ENCODE peak calls at places on chromosomes 13 and 19, in six cellular contexts. One of them, this sample, is unnamed.

GRCh38 chr19:50558039-50558438 is 10.2 kb downstream of the LRRC4B start:
- DNase-seq in transverse colon: no peak
- DNase-seq in endothelial cell of umbilical vein: no peak
- DNase-seq in prostate gland: no peak
- DNase-seq in GM12878: no peak
- DNase-seq in K562: no peak
- DNase-seq in this sample: no peak

GRCh38 chr13:110525328-110526319 is 35.9 kb downstream of the RAB20 start:
- DNase-seq in transverse colon: peak
- DNase-seq in endothelial cell of umbilical vein: no peak
- DNase-seq in prostate gland: no peak
- DNase-seq in GM12878: peak
- DNase-seq in K562: no peak
- DNase-seq in this sample: no peak

GRCh38 chr13:85383291-85383690 is 415.9 kb downstream of the SLITRK6 start:
- DNase-seq in transverse colon: no peak
- DNase-seq in endothelial cell of umbilical vein: no peak
- DNase-seq in prostate gland: no peak
- DNase-seq in GM12878: no peak
- DNase-seq in K562: no peak
- DNase-seq in this sample: no peak

GRCh38 chr13:23806874-23807522 is 82.2 kb downstream of the MIPEP start:
- DNase-seq in transverse colon: no peak
- DNase-seq in endothelial cell of umbilical vein: no peak
- DNase-seq in prostate gland: no peak
- DNase-seq in GM12878: no peak
- DNase-seq in K562: no peak
- DNase-seq in this sample: no peak

GRCh38 chr19:55640043-55640576 is 692 bp upstream of the ZNF580 start:
- DNase-seq in transverse colon: peak
- DNase-seq in endothelial cell of umbilical vein: peak
- DNase-seq in prostate gland: peak
- DNase-seq in GM12878: no peak
- DNase-seq in K562: peak
- DNase-seq in this sample: peak

GRCh38 chr19:49596407-49596806 is 5.4 kb downstream of the PRR12 start:
- DNase-seq in transverse colon: no peak
- DNase-seq in endothelial cell of umbilical vein: no peak
- DNase-seq in prostate gland: no peak
- DNase-seq in GM12878: no peak
- DNase-seq in K562: no peak
- DNase-seq in this sample: no peak

GRCh38 chr19:38891791-38892190 is 7.6 kb downstream of the SIRT2 start:
- DNase-seq in transverse colon: no peak
- DNase-seq in endothelial cell of umbilical vein: no peak
- DNase-seq in prostate gland: no peak
- DNase-seq in GM12878: no peak
- DNase-seq in K562: no peak
- DNase-seq in this sample: no peak

GRCh38 chr13:30158774-30159445 is 148.4 kb downstream of the KATNAL1 start:
- DNase-seq in transverse colon: no peak
- DNase-seq in endothelial cell of umbilical vein: no peak
- DNase-seq in prostate gland: no peak
- DNase-seq in GM12878: no peak
- DNase-seq in K562: no peak
- DNase-seq in this sample: no peak

GRCh38 chr13:32669030-32669646 is 82.9 kb downstream of the PDS5B start:
- DNase-seq in transverse colon: no peak
- DNase-seq in endothelial cell of umbilical vein: peak
- DNase-seq in prostate gland: no peak
- DNase-seq in GM12878: no peak
- DNase-seq in K562: peak
- DNase-seq in this sample: no peak

GRCh38 chr13:39893808-39894207 is 238.3 kb downstream of the COG6 start:
- DNase-seq in transverse colon: no peak
- DNase-seq in endothelial cell of umbilical vein: no peak
- DNase-seq in prostate gland: no peak
- DNase-seq in GM12878: no peak
- DNase-seq in K562: no peak
- DNase-seq in this sample: no peak

GRCh38 chr13:33800646-33801186 is 17.2 kb upstream of the RFC3 start:
- DNase-seq in transverse colon: no peak
- DNase-seq in endothelial cell of umbilical vein: no peak
- DNase-seq in prostate gland: no peak
- DNase-seq in GM12878: no peak
- DNase-seq in K562: no peak
- DNase-seq in this sample: no peak
- TF ChIP-seq POLR2AphosphoS5 in transverse colon: no peak
- TF ChIP-seq POLR2AphosphoS5 in endothelial cell of umbilical vein: no peak
- TF ChIP-seq POLR2AphosphoS5 in prostate gland: no peak
- TF ChIP-seq POLR2AphosphoS5 in GM12878: no peak
- TF ChIP-seq POLR2AphosphoS5 in K562: no peak
- TF ChIP-seq POLR2AphosphoS5 in this sample: no peak

GRCh38 chr19:33194884-33195710 is 967 bp downstream of the LRP3 start:
- DNase-seq in transverse colon: peak
- DNase-seq in endothelial cell of umbilical vein: no peak
- DNase-seq in prostate gland: no peak
- DNase-seq in GM12878: no peak
- DNase-seq in K562: no peak
- DNase-seq in this sample: no peak

GRCh38 chr19:33193269-33193863 is 764 bp upstream of the LRP3 start:
- DNase-seq in transverse colon: no peak
- DNase-seq in endothelial cell of umbilical vein: no peak
- DNase-seq in prostate gland: no peak
- DNase-seq in GM12878: no peak
- DNase-seq in K562: no peak
- DNase-seq in this sample: no peak

GRCh38 chr19:33194527-33194883 is 375 bp downstream of the LRP3 start:
- DNase-seq in transverse colon: no peak
- DNase-seq in endothelial cell of umbilical vein: no peak
- DNase-seq in prostate gland: no peak
- DNase-seq in GM12878: no peak
- DNase-seq in K562: no peak
- DNase-seq in this sample: no peak

GRCh38 chr19:33192010-33192409 is 2.1 kb upstream of the LRP3 start:
- DNase-seq in transverse colon: no peak
- DNase-seq in endothelial cell of umbilical vein: no peak
- DNase-seq in prostate gland: no peak
- DNase-seq in GM12878: no peak
- DNase-seq in K562: no peak
- DNase-seq in this sample: peak

DNA sequence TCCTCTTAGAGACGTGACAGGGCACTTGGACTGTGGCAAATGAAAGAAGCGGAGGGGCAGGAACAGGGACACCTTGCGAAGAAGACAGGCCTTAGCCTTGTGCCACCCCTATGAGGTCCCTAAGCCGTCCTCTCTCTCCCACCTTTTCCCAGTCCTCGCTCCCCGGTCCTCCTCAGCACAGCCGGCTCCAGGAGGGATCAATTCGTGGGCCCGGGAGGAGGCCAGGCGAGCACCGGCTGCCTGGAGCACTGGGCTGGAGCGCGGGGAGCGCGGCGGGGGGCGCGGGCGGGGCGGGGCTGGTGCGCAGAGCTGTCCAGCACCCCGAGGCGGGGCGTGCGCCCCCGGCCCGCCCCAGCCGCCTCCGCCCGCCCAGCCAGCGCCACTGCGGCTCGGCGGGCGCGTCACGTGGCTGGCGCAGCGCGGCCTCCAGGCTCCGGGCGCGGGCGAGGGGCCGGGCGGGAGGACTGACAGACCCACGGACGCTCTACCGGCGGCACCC is at the start of gene LRP3:
- DNase-seq in transverse colon: peak
- DNase-seq in endothelial cell of umbilical vein: peak
- DNase-seq in prostate gland: peak
- DNase-seq in GM12878: no peak
- DNase-seq in K562: no peak
- DNase-seq in this sample: peak
- TF ChIP-seq POLR2AphosphoS5 in transverse colon: no peak
- TF ChIP-seq POLR2AphosphoS5 in endothelial cell of umbilical vein: no peak
- TF ChIP-seq POLR2AphosphoS5 in prostate gland: no peak
- TF ChIP-seq POLR2AphosphoS5 in GM12878: no peak
- TF ChIP-seq POLR2AphosphoS5 in K562: no peak
- TF ChIP-seq POLR2AphosphoS5 in this sample: no peak

DNA sequence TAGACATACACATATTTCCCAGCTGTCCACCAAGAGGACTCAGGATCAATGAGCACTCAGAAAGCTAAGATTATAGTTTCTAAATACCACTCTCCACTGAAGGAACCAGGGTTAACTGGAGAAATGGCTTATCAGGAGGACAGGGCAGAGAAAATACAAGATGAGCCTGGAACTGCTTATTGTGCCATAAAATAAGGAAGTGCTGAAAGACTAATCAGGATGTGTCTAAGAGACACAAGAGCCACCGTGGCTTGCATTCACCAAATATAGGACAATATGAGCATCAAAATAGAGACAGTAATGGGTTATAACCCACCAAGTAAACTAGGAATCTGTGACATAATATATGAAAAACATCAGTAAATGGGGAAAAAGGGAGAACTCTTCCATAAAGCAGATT is 32.8 kb downstream of the KLF12 start:
- DNase-seq in transverse colon: no peak
- DNase-seq in endothelial cell of umbilical vein: no peak
- DNase-seq in prostate gland: no peak
- DNase-seq in GM12878: no peak
- DNase-seq in K562: no peak
- DNase-seq in this sample: no peak
- TF ChIP-seq POLR2AphosphoS5 in transverse colon: no peak
- TF ChIP-seq POLR2AphosphoS5 in endothelial cell of umbilical vein: no peak
- TF ChIP-seq POLR2AphosphoS5 in prostate gland: no peak
- TF ChIP-seq POLR2AphosphoS5 in GM12878: no peak
- TF ChIP-seq POLR2AphosphoS5 in K562: no peak
- TF ChIP-seq POLR2AphosphoS5 in this sample: no peak

DNA sequence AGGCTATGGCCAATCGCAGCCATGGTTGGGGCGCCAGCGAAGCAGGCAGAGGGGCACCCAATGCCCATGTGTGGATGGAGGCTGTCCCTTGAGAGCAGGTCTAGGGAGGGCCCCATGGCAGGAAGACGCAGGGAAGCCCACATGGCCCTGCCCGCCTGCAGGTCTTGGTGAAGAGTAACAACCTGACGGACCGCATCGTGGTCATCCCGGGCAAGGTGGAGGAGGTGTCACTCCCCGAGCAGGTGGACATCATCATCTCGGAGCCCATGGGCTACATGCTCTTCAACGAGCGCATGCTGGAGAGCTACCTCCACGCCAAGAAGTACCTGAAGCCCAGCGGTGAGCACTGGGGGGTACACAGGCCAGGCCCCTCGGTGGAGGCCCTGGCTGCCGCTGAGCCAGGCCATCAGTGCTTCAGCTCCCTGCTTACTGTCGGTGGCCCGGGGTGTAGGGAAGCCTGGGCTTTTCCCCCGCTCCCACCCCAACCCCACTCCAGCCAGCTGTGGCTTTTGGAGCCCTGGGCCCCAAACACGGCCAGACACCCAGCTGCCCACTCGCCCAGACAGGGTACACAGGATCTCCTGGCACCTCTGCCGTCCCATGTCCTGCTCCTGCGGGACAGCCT is 14.6 kb downstream of the YIPF2 start:
- DNase-seq in transverse colon: no peak
- DNase-seq in endothelial cell of umbilical vein: no peak
- DNase-seq in prostate gland: no peak
- DNase-seq in GM12878: no peak
- DNase-seq in K562: no peak
- DNase-seq in this sample: no peak
- TF ChIP-seq POLR2AphosphoS5 in transverse colon: no peak
- TF ChIP-seq POLR2AphosphoS5 in endothelial cell of umbilical vein: no peak
- TF ChIP-seq POLR2AphosphoS5 in prostate gland: no peak
- TF ChIP-seq POLR2AphosphoS5 in GM12878: no peak
- TF ChIP-seq POLR2AphosphoS5 in K562: no peak
- TF ChIP-seq POLR2AphosphoS5 in this sample: no peak

GRCh38 chr19:46626441-46626840 is 1.6 kb upstream of the PTGIR start:
- DNase-seq in transverse colon: no peak
- DNase-seq in endothelial cell of umbilical vein: no peak
- DNase-seq in prostate gland: no peak
- DNase-seq in GM12878: no peak
- DNase-seq in K562: no peak
- DNase-seq in this sample: no peak
- TF ChIP-seq POLR2AphosphoS5 in transverse colon: no peak
- TF ChIP-seq POLR2AphosphoS5 in endothelial cell of umbilical vein: no peak
- TF ChIP-seq POLR2AphosphoS5 in prostate gland: no peak
- TF ChIP-seq POLR2AphosphoS5 in GM12878: no peak
- TF ChIP-seq POLR2AphosphoS5 in K562: no peak
- TF ChIP-seq POLR2AphosphoS5 in this sample: no peak

GRCh38 chr19:4815426-4816387 is 15.8 kb downstream of the TICAM1 start:
- DNase-seq in transverse colon: peak
- DNase-seq in endothelial cell of umbilical vein: peak
- DNase-seq in prostate gland: peak
- DNase-seq in GM12878: peak
- DNase-seq in K562: peak
- DNase-seq in this sample: peak
- TF ChIP-seq POLR2AphosphoS5 in transverse colon: peak
- TF ChIP-seq POLR2AphosphoS5 in endothelial cell of umbilical vein: peak
- TF ChIP-seq POLR2AphosphoS5 in prostate gland: peak
- TF ChIP-seq POLR2AphosphoS5 in GM12878: peak
- TF ChIP-seq POLR2AphosphoS5 in K562: peak
- TF ChIP-seq POLR2AphosphoS5 in this sample: peak

GRCh38 chr19:35712910-35713845 is 4.6 kb upstream of the KMT2B start:
- DNase-seq in transverse colon: peak
- DNase-seq in endothelial cell of umbilical vein: no peak
- DNase-seq in prostate gland: no peak
- DNase-seq in GM12878: peak
- DNase-seq in K562: peak
- DNase-seq in this sample: no peak
- TF ChIP-seq POLR2AphosphoS5 in transverse colon: no peak
- TF ChIP-seq POLR2AphosphoS5 in endothelial cell of umbilical vein: no peak
- TF ChIP-seq POLR2AphosphoS5 in prostate gland: no peak
- TF ChIP-seq POLR2AphosphoS5 in GM12878: peak
- TF ChIP-seq POLR2AphosphoS5 in K562: no peak
- TF ChIP-seq POLR2AphosphoS5 in this sample: no peak

GRCh38 chr19:3061214-3062161 is 807 bp downstream of the TLE5 start:
- DNase-seq in transverse colon: peak
- DNase-seq in endothelial cell of umbilical vein: no peak
- DNase-seq in prostate gland: peak
- DNase-seq in GM12878: no peak
- DNase-seq in K562: peak
- DNase-seq in this sample: peak
- TF ChIP-seq POLR2AphosphoS5 in transverse colon: peak
- TF ChIP-seq POLR2AphosphoS5 in endothelial cell of umbilical vein: no peak
- TF ChIP-seq POLR2AphosphoS5 in prostate gland: peak
- TF ChIP-seq POLR2AphosphoS5 in GM12878: no peak
- TF ChIP-seq POLR2AphosphoS5 in K562: no peak
- TF ChIP-seq POLR2AphosphoS5 in this sample: peak

This sample was measured in spleen.